ENCODE peak calls at places on chromosomes 3 and 15, in five cellular contexts. N is WERI-Rb-1, S is OCI-LY7, P is uterus, Y is stomach. U is an unnamed sample.
A peak's percentile ranks its signal among the peaks of the same experiment; 100 is the strongest.

GRCh38 chr3:193971268-193971751 is 164.6 kb upstream of the HES1 start:
- DNase-seq in N (no peak), S (no peak), P (no peak), Y (peak; percentile 78), U (no peak)

GRCh38 chr15:73630796-73631471 is 2.3 kb downstream of the NPTN start:
- DNase-seq in N (no peak), S (no peak), P (no peak), Y (no peak), U (no peak)

GRCh38 chr3:135771760-135772159 is 193.8 kb upstream of the PPP2R3A start:
- DNase-seq in N (no peak), S (no peak), P (no peak), Y (no peak), U (no peak)

GRCh38 chr3:117726776-117727175 is 1017.2 kb downstream of the TUSC7 start:
- DNase-seq in N (no peak), S (no peak), P (no peak), Y (no peak), U (no peak)

GRCh38 chr3:63390831-63391230 is 112.7 kb downstream of the SYNPR start:
- DNase-seq in N (no peak), S (no peak), P (no peak), Y (no peak), U (no peak)

GRCh38 chr15:57680021-57680420 is 26.5 kb upstream of the POLR2M start:
- DNase-seq in N (no peak), S (no peak), P (no peak), Y (no peak), U (no peak)

GRCh38 chr15:31327674-31328424 is 1.2 kb downstream of the KLF13 start:
- DNase-seq in N (peak; percentile 41), S (peak; percentile 73), P (peak; percentile 48), Y (peak; percentile 76), U (peak; percentile 80)

GRCh38 chr3:13114811-13115615 is 41.8 kb upstream of the IQSEC1 start:
- DNase-seq in N (peak; percentile 70), S (no peak), P (no peak), Y (no peak), U (peak; percentile 28)

GRCh38 chr3:16477501-16477900 is 36.0 kb downstream of the RFTN1 start:
- DNase-seq in N (no peak), S (no peak), P (no peak), Y (no peak), U (no peak)
- H3K36me3 ChIP-seq in N (no peaks in the 10 kb centered on the region), S (peaks cover 91% of the 10 kb centered on the region), P (no peaks in the 10 kb centered on the region), Y (no peaks in the 10 kb centered on the region), U (no peaks in the 10 kb centered on the region)

DNA sequence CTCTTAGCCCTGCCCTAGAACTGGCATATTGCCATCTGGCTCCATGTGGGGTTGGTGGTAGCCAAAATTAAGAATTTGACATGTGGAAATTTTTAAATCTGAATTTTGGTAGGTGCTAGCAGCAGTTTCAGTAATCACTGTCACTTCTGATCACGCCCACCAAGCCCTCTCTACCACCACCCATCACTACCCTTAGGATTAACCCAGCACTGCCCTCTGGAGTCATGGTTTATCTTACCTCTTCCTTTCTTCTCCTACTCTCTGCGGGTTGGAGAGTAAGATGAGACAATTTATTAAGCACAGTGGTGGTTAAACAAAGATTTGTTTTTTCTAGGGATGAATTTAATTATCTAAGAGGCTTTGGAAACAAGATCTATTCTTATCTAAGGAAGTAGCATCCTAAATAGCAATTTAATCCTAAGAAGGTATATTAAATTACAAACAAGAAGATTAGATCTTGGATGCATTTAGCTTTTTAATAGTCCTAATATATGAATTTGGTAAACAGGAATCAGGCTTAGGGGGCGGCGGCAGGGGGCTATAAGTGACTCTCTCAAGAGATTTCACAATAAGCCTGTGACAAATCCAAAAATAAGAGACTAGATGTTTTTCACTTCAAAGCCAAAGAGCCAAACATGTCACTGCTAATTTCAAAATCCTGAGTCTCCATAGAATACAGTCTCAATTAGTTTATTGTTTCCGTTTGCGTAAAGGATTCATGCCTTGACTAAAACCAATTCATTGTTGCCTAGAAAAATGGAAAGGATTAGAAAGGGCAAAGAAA is 498.4 kb upstream of the UBE2E2 start:
- DNase-seq in N (peak; percentile 38), S (no peak), P (no peak), Y (no peak), U (no peak)
- TF ChIP-seq CTCF in N (peak; percentile 3), S (no peak), P (no peak), Y (no peak), U (no peak)

DNA sequence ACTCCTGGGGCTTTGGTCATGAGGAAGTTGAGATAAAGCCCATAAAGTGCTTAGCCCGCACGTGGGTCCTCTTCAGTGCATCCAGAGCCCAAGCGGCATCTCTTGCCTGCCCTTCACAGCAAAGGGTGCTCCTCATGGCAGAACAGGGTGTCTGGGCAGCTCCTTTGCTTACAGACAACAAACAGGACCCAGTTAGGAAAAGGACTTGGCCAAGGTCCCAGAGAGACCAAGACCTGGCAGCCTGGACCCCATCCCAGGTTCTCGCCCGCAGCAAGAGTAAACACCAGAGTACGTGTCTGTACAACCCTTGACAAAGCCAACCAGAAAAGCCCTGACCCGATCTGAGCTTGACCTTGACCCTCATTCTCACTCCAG is 27.0 kb downstream of the ALS2CL start:
- DNase-seq in N (no peak), S (no peak), P (peak; percentile 7), Y (peak; percentile 66), U (peak; percentile 49)
- H3K27ac ChIP-seq in N (no peak overlapping the region), S (no peak overlapping the region), P (no peak overlapping the region), Y (no peak overlapping the region), U (no peak overlapping the region)

GRCh38 chr15:89315375-89315929 is 19.2 kb downstream of the POLG start:
- DNase-seq in N (no peak), S (no peak), P (no peak), Y (no peak), U (no peak)
- H3K36me3 ChIP-seq in N (peaks cover 85% of the 10 kb centered on the region), S (peaks cover 97% of the 10 kb centered on the region), P (no peaks in the 10 kb centered on the region), Y (peaks cover 55% of the 10 kb centered on the region), U (peaks cover 56% of the 10 kb centered on the region)

DNA sequence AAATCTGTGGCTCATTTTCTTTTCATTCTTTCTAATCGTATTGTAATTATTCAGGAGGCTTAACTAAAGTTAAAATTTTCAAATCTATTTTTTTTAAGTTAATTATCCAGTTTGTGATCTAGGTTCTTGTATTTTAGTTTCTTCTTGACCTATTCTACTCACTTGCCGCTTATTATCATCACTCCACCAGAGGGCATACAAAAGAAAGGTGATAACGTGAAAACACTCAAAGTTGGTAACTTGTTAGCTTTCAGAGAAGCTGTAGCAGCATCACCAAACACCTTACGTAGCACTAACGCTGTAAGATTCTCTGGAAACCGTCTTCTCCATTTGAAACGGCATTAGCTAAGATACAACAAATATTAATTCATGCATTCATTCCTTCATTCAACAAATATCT is 4.8 kb downstream of the GNB4 start:
- DNase-seq in N (no peak), S (peak; percentile 63), P (no peak), Y (no peak), U (no peak)
- TF ChIP-seq CTCF in N (peak; percentile 24), S (peak; percentile 81), P (no peak), Y (no peak), U (peak; percentile 14)

DNA sequence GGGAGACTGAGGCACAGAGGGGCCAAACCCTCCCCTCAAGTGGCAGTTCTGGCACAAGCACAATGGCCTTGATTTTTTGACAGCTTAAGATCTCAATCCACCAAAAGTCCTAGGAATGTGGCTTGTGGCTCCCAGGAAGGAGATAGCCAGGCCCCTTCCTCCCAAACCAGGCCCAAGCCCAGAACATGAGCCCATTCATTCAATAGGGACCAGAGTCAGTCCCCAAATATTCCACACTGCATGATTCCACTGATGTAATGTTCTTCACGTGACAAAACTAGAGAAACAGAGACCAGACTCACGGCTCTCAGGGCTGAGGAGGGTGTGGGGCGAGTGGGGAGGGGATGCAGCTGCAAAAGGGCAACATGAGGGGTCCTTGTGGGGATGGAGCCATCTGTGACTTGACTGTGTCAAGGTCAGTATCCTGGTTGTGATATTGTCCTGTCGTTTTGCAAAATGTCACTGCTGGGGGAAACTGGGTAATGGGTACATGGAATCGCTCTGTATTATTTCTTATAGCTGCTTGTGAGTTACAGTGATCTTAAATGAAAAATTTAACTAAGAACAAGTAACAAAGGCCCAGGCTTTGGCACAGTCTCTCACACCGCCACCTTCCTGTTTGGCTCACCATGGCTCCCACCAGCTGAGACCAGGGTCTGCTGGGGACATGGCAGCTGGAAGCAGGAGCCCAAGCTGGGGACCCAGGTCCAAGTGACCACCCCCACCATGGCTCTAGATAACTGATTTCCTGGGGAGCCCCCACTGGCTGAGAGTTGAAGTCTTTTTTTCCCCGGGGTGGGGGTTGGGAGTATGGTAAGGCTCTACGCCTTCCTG is 25.7 kb downstream of the ABTB1 start:
- DNase-seq in N (no peak), S (no peak), P (no peak), Y (no peak), U (no peak)
- H3K27ac ChIP-seq in N (peak overlapping the region; percentile 90), S (no peak overlapping the region), P (peak overlapping the region; percentile 91), Y (peak overlapping the region; percentile 90), U (peak overlapping the region; percentile 93)

DNA sequence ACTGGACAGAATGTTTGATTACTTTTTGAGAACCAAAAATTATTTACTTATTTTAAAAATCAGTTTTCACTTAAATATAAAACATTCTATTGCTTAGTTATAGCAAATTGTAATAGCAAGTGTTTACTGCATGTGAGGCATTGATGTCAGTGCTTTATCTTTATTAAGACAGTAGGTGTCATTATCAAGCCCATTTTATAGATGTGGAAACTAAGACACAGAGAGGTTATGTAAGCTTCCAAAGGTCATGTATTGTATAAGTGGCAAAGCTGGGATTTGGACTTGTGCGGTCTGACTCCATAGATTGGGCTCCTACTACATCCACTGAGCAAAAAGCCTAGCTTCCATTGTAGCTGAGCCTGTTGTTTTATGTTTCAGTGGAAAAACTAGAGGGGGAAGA is 17.6 kb downstream of the ZNF589 start:
- DNase-seq in N (no peak), S (no peak), P (no peak), Y (no peak), U (no peak)
- H3K36me3 ChIP-seq in N (peaks cover 14% of the 10 kb centered on the region), S (peaks cover 99% of the 10 kb centered on the region), P (no peaks in the 10 kb centered on the region), Y (peaks cover 3% of the 10 kb centered on the region), U (no peaks in the 10 kb centered on the region)

DNA sequence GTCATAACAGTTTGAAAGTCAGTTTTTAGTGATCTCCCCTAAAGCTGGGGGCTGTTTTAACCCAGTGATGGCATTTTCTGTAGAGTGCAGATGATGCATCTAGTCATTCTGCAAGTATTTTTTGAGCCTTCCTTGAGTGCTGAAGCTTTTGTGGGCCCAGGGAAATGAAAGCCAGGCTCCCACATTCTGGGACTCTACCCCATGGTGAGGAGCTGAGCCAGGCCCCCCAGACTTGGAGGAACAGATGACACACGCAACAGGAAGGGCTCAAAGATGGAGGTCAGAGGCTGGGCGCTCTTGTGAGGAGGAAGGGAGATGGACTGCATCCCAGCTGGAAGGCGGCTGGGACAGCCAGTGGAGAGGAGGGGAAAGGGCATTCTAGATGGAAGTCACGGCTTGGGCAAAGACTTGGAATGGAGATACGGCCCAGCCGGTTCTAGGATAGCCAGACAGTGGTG is 40.8 kb downstream of the MRAS start:
- DNase-seq in N (no peak), S (no peak), P (peak; percentile 36), Y (no peak), U (no peak)
- TF ChIP-seq CTCF in N (no peak), S (no peak), P (no peak), Y (no peak), U (no peak)

DNA sequence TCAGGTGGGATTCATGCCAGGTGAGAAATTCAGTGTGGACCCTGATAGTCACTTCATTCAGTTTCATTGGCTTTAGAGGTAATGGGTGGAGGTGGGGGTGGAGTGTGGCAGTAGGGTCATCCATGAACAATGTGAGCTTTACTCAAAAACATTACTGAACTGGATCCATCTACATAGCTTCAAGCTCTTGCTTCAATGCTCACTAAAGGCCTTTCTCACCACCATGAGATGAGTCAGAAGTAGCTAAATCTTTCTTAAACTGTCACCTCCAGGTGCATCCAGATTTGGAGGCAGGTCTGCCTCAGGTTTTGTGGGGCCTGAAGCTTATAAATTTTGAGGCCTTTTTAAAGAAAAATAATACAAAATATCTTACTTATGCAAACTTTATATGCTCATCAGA is 363.6 kb downstream of the CHST2 start:
- DNase-seq in N (no peak), S (no peak), P (no peak), Y (no peak), U (no peak)
- H3K27ac ChIP-seq in N (no peak overlapping the region), S (no peak overlapping the region), P (no peak overlapping the region), Y (no peak overlapping the region), U (no peak overlapping the region)

GRCh38 chr15:92907229-92907628 is 7.1 kb downstream of the CHD2 start:
- DNase-seq in N (no peak), S (no peak), P (no peak), Y (no peak), U (no peak)
- H3K36me3 ChIP-seq in N (peaks cover 40% of the 10 kb centered on the region), S (peaks cover 82% of the 10 kb centered on the region), P (no peaks in the 10 kb centered on the region), Y (no peaks in the 10 kb centered on the region), U (no peaks in the 10 kb centered on the region)